ENCODE peak calls at places on chromosomes 6 and 20, in ten cellular contexts. O is left lung; B is mucosa of descending colon; K is CD4-positive, alpha-beta memory T cell; F is body of pancreas; U is prostate gland; C is OCI-LY7; S is heart right ventricle; H is neural progenitor cell; G is effector memory CD4-positive, alpha-beta T cell. Y is an unnamed sample.

GRCh38 chr6:131954775-131955107 is 3.6 kb upstream of the CCN2 start:
- DNase-seq in H (no peak), S (no peak), B (peak; percentile 81), C (no peak), G (no peak), K (no peak), F (peak; percentile 76), O (peak; percentile 63), U (peak; percentile 48), Y (no peak)

GRCh38 chr6:88983532-88983931 is 20.1 kb upstream of the RNGTT start:
- DNase-seq in G (no peak), C (peak; percentile 33), F (peak; percentile 23), U (no peak), O (no peak), K (no peak), H (peak; percentile 48), S (no peak), B (peak; percentile 61), Y (peak; percentile 69)

GRCh38 chr6:28142446-28142845 is 763 bp downstream of the ZKSCAN8 start:
- DNase-seq in K (no peak), H (no peak), C (no peak), G (no peak), O (no peak), B (no peak), U (no peak), S (no peak), F (no peak), Y (no peak)

GRCh38 chr6:71502961-71503360 is 214.3 kb downstream of the OGFRL1 start:
- DNase-seq in K (no peak), U (no peak), H (no peak), G (no peak), C (no peak), F (no peak), S (no peak), O (no peak), B (no peak), Y (no peak)

GRCh38 chr6:40882321-40882720 is 156.7 kb downstream of the UNC5CL start:
- DNase-seq in B (no peak), H (no peak), G (no peak), S (no peak), O (no peak), F (peak; percentile 77), K (no peak), C (no peak), U (no peak), Y (peak; percentile 14)

GRCh38 chr6:27894839-27895762 is 17.1 kb downstream of the OR2B2 start:
- DNase-seq in S (no peak), G (peak; percentile 43), F (peak; percentile 48), U (peak; percentile 65), B (peak; percentile 72), O (peak; percentile 61), H (peak; percentile 79), K (peak; percentile 77), C (peak; percentile 91), Y (peak; percentile 80)

GRCh38 chr6:3808759-3809514 is 40.2 kb upstream of the FAM50B start:
- DNase-seq in G (no peak), H (no peak), S (peak; percentile 24), O (no peak), K (no peak), U (no peak), F (peak; percentile 77), C (no peak), B (no peak), Y (no peak)

GRCh38 chr20:39879296-39879695 is 809.7 kb downstream of the MAFB start:
- DNase-seq in U (no peak), F (no peak), K (no peak), O (no peak), G (no peak), H (no peak), C (no peak), S (no peak), B (no peak), Y (no peak)

GRCh38 chr6:44023586-44024454 is 103.4 kb downstream of the MRPL14 start:
- DNase-seq in U (no peak), O (peak; percentile 11), S (no peak), C (no peak), H (no peak), F (no peak), B (no peak), G (no peak), K (no peak), Y (no peak)

GRCh38 chr6:121620002-121620740 is 184.7 kb downstream of the GJA1 start:
- DNase-seq in S (no peak), O (no peak), F (no peak), H (no peak), G (no peak), K (no peak), C (no peak), U (no peak), B (no peak), Y (no peak)

GRCh38 chr6:137805622-137806021 is 61.4 kb upstream of the TNFAIP3 start:
- DNase-seq in O (no peak), K (no peak), F (peak; percentile 20), H (no peak), U (no peak), C (no peak), G (no peak), B (no peak), S (no peak), Y (no peak)

GRCh38 chr20:33113387-33113908 is 34.0 kb downstream of the BPIFB4 start:
- DNase-seq in B (no peak), C (no peak), U (no peak), O (no peak), S (no peak), F (peak; percentile 89), G (no peak), K (no peak), H (no peak), Y (no peak)

GRCh38 chr6:18412073-18412472 is 24.9 kb downstream of the RNF144B start:
- DNase-seq in B (no peak), U (no peak), K (no peak), H (no peak), O (no peak), S (no peak), F (no peak), C (peak; percentile 29), G (no peak), Y (no peak)
- H3K4me3 ChIP-seq in B (no peak overlapping the region), U (no peak overlapping the region), K (no peak overlapping the region), H (no peak overlapping the region), O (no peak overlapping the region), S (no peak overlapping the region), F (no peak overlapping the region), C (no peak overlapping the region), G (no peak overlapping the region), Y (no peak overlapping the region)

DNA sequence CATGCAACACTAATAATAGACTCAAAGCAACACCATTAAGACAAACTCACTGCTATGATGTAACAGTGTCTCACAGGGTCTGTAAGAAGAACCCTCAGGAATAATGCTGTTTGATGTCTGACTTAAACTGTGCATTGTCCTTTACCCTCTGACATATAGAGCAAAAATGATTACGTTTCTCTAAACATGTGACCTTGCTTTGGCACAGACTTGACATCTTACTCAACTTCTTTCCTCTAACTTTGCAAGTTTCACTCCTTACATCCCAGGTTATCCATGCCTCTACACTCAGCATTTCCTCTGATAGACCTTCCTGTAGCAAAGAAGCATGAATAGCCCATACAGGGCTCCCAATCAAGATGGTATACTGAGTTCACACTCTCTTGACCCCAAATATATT is 252.7 kb downstream of the UST start:
- DNase-seq in K (no peak), O (no peak), G (no peak), F (no peak), U (no peak), B (no peak), C (no peak), H (no peak), S (no peak), Y (no peak)
- H3K4me1 ChIP-seq in K (peaks cover 13% of the 10 kb centered on the region), O (peaks cover 17% of the 10 kb centered on the region), G (no peaks in the 10 kb centered on the region), F (peaks cover 7% of the 10 kb centered on the region), U (no peaks in the 10 kb centered on the region), B (peaks cover 4% of the 10 kb centered on the region), C (no peaks in the 10 kb centered on the region), H (no peaks in the 10 kb centered on the region), S (peaks cover 15% of the 10 kb centered on the region), Y (peaks cover 2% of the 10 kb centered on the region)

DNA sequence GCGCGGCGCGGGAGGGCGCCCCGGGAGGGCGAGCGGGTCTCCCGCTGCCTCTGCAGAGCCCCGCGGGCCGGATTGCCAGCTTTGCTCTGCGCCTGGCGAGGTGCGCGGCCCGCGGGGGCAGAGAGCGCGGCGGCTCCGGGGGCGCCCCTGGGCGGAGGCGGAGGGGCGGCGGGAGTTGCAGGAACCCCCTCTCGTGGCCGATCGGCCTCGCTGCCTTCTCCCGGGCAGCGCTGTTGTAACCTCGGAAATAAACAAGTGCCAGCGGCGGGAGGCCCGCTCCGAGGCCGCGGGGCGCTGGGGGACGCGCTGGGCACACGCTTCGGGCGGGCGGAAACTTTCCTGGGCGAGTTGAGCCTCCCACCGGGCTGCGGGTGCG is 1.2 kb downstream of the CDH4 start:
- DNase-seq in S (no peak), K (no peak), G (no peak), O (no peak), U (no peak), B (no peak), C (no peak), F (no peak), H (peak; percentile 84), Y (no peak)
- H3K4me3 ChIP-seq in S (peak overlapping the region; percentile 44), K (no peak overlapping the region), G (no peak overlapping the region), O (peak overlapping the region; percentile 13), U (peak overlapping the region; percentile 31), B (no peak overlapping the region), C (no peak overlapping the region), F (no peak overlapping the region), H (peak overlapping the region; percentile 68), Y (no peak overlapping the region)

GRCh38 chr6:10531942-10532341 is 10.8 kb downstream of the GCNT2 start:
- DNase-seq in O (no peak), K (no peak), F (no peak), C (peak; percentile 43), S (no peak), G (no peak), H (no peak), U (no peak), B (no peak), Y (no peak)

GRCh38 chr6:10534418-10534760 is 13.2 kb downstream of the GCNT2 start:
- DNase-seq in G (no peak), K (no peak), S (no peak), U (no peak), B (no peak), H (peak; percentile 52), O (no peak), F (no peak), C (peak; percentile 87), Y (no peak)

GRCh38 chr6:10529231-10529801 is 8.2 kb downstream of the GCNT2 start:
- DNase-seq in B (no peak), U (peak; percentile 51), S (no peak), K (no peak), F (peak; percentile 57), H (no peak), G (no peak), O (peak; percentile 66), C (peak; percentile 53), Y (no peak)

GRCh38 chr6:10532392-10532791 is 11.2 kb downstream of the GCNT2 start:
- DNase-seq in O (no peak), H (no peak), G (no peak), F (no peak), U (no peak), B (no peak), S (no peak), C (peak; percentile 28), K (no peak), Y (no peak)

DNA sequence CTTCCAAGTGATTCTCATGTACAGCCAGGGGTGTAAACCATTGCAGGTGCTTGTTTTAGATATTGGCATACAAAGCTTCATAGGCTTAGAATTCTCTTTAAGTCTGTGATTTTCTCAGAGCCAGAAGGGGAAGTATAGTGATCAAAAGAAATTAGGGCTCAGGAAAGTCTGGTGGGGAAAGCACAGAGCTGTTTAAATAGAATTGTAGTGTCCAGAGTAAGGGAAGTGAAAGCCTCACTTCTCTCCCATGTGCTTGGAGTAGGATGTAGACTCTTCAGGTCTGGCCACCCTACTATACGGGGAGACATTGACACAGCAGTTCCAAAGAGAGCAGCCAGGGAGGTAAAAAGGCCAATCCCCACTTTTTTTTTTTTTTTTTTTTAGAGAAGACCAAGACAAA is 10.4 kb downstream of the GCNT2 start:
- DNase-seq in C (peak; percentile 67), B (no peak), O (no peak), F (no peak), U (no peak), H (no peak), G (no peak), S (no peak), K (no peak), Y (no peak)
- H3K4me1 ChIP-seq in C (peaks cover 52% of the 10 kb centered on the region), B (peaks cover 12% of the 10 kb centered on the region), O (peaks cover 66% of the 10 kb centered on the region), F (peaks cover 23% of the 10 kb centered on the region), U (no peaks in the 10 kb centered on the region), H (no peaks in the 10 kb centered on the region), G (no peaks in the 10 kb centered on the region), S (peaks cover 5% of the 10 kb centered on the region), K (peaks cover 45% of the 10 kb centered on the region), Y (peaks cover 13% of the 10 kb centered on the region)